ENCODE peak calls at places on chromosomes 5 and 9, in four cellular contexts. S is ovary, P is uterus, N is testis. O is an unnamed sample.

GRCh38 chr5:138230981-138231589 is 18.0 kb upstream of the CDC23 start:
- DNase-seq in S (no peak), P (no peak), N (no peak), O (no peak)

GRCh38 chr9:89791754-89792153 is 186.9 kb downstream of the GADD45G start:
- DNase-seq in S (no peak), P (no peak), N (no peak), O (no peak)

GRCh38 chr9:76996700-76997099 is 22.8 kb upstream of the FOXB2 start:
- DNase-seq in S (no peak), P (peak; percentile 51), N (peak; percentile 70), O (no peak)

GRCh38 chr5:175867587-175868347 is 3.6 kb upstream of the CPLX2 start:
- DNase-seq in S (no peak), P (no peak), N (no peak), O (no peak)

GRCh38 chr9:133457233-133457632 is 2.5 kb upstream of the CACFD1 start:
- DNase-seq in S (no peak), P (no peak), N (no peak), O (no peak)

GRCh38 chr5:307306-307705 is 14.2 kb upstream of the AHRR start:
- DNase-seq in S (no peak), P (no peak), N (peak; percentile 2), O (no peak)

GRCh38 chr5:146813748-146814147 is 64.8 kb downstream of the PPP2R2B start:
- DNase-seq in S (no peak), P (no peak), N (no peak), O (no peak)

GRCh38 chr9:22815246-22815645 is 368.6 kb downstream of the DMRTA1 start:
- DNase-seq in S (no peak), P (no peak), N (no peak), O (no peak)

GRCh38 chr9:96554326-96554725 is 65.3 kb downstream of the CDC14B start:
- DNase-seq in S (no peak), P (no peak), N (no peak), O (no peak)

GRCh38 chr9:113998114-113998513 is 80.0 kb downstream of the AMBP start:
- DNase-seq in S (peak; percentile 11), P (no peak), N (no peak), O (no peak)

GRCh38 chr5:154546719-154547118 is 68.7 kb upstream of the HAND1 start:
- DNase-seq in S (no peak), P (no peak), N (no peak), O (no peak)

GRCh38 chr5:50947892-50948683 is 281.7 kb downstream of the PARP8 start:
- DNase-seq in S (no peak), P (no peak), N (no peak), O (no peak)

GRCh38 chr5:40360685-40361084 is 319.0 kb upstream of the PTGER4 start:
- DNase-seq in S (no peak), P (no peak), N (no peak), O (no peak)

GRCh38 chr5:12413585-12413984 is 509.3 kb upstream of the CTNND2 start:
- DNase-seq in S (no peak), P (no peak), N (no peak), O (no peak)

GRCh38 chr9:137007060-137007815 is 10.9 kb upstream of the CLIC3 start:
- DNase-seq in S (peak; percentile 71), P (no peak), N (peak; percentile 68), O (no peak)

GRCh38 chr5:50595199-50595598 is 71.2 kb upstream of the PARP8 start:
- DNase-seq in S (no peak), P (no peak), N (no peak), O (no peak)

GRCh38 chr5:60820593-60821487 is 23.2 kb downstream of the ELOVL7 start:
- DNase-seq in S (no peak), P (no peak), N (no peak), O (no peak)

GRCh38 chr5:124408738-124409453 is 337.5 kb downstream of the ZNF608 start:
- DNase-seq in S (no peak), P (no peak), N (peak; percentile 22), O (no peak)

GRCh38 chr5:119327018-119327417 is 28.8 kb upstream of the TNFAIP8 start:
- DNase-seq in S (no peak), P (no peak), N (no peak), O (no peak)

GRCh38 chr9:71032779-71033178 is 88.6 kb downstream of the TRPM3 start:
- DNase-seq in S (no peak), P (no peak), N (no peak), O (no peak)

GRCh38 chr5:147140558-147140957 is 94.3 kb upstream of the STK32A start:
- DNase-seq in S (no peak), P (no peak), N (no peak), O (no peak)

GRCh38 chr9:133205996-133206931 is 2.8 kb downstream of the OBP2B start:
- DNase-seq in S (no peak), P (no peak), N (peak; percentile 7), O (no peak)

DNA sequence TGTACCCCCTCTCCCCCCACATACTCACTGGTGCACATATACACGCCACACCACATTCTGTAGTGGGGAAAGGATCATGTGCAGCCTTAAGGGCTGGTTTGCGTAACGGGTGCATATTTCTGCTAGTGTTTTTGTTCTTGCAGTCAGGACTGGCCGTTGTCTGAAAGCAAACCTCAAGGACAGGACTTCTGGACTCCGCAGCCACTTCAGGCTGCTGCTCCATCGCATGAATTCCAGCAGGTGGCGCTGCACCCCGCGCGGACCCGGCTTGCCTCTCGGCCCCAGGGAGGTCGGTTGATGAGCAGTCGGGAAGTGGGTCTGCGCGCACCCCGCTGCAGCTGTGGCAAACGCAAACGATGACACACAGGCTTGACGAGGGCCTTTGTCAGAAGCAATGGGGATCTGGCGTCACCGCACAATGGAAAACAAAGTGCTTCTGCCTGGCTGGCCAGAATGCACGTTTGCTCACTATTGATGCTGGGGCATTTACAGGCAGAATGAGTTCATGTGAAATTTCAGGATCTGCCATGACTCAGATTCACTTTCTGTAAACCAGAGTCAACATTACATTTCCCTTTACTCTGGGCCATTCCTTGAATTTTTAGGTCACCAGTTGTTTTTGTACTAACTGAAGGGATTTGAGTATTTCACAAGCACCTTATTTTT is 36.3 kb upstream of the GLRX start:
- DNase-seq in S (peak; percentile 94), P (peak; percentile 89), N (peak; percentile 92), O (peak; percentile 98)
- H3K27ac ChIP-seq in S (peak overlapping the region; percentile 56), P (peak overlapping the region; percentile 83), N (peak overlapping the region; percentile 88), O (peak overlapping the region; percentile 88)

GRCh38 chr9:128921881-128922763 is 1.3 kb downstream of the PHYHD1 start:
- DNase-seq in S (peak; percentile 84), P (peak; percentile 79), N (peak; percentile 60), O (no peak)
- H3K4me3 ChIP-seq in S (peak overlapping the region; percentile 71), P (peak overlapping the region; percentile 52), N (peak overlapping the region; percentile 63), O (peak overlapping the region; percentile 69)

GRCh38 chr9:128894764-128895163 is 12.8 kb downstream of the LRRC8A start:
- DNase-seq in S (no peak), P (no peak), N (no peak), O (no peak)

GRCh38 chr9:128891354-128892222 is 9.7 kb downstream of the LRRC8A start:
- DNase-seq in S (no peak), P (no peak), N (no peak), O (no peak)

GRCh38 chr9:128895556-128895955 is 13.6 kb downstream of the LRRC8A start:
- DNase-seq in S (no peak), P (no peak), N (no peak), O (no peak)

GRCh38 chr9:128893354-128893753 is 11.4 kb downstream of the LRRC8A start:
- DNase-seq in S (no peak), P (no peak), N (no peak), O (no peak)

GRCh38 chr9:128892223-128892892 is 10.4 kb downstream of the LRRC8A start:
- DNase-seq in S (peak; percentile 93), P (peak; percentile 94), N (peak; percentile 87), O (peak; percentile 96)
- TF ChIP-seq POLR2A in S (no peak), P (peak; percentile 23), N (no peak), O (no peak)

GRCh38 chr5:14668247-14668646 is 3.7 kb downstream of the OTULIN start:
- DNase-seq in S (no peak), P (no peak), N (no peak), O (no peak)
- H3K27ac ChIP-seq in S (no peak overlapping the region), P (no peak overlapping the region), N (no peak overlapping the region), O (no peak overlapping the region)

GRCh38 chr5:33300209-33300742 is 140.5 kb upstream of the TARS1 start:
- DNase-seq in S (no peak), P (no peak), N (no peak), O (no peak)

GRCh38 chr5:33303696-33304095 is 137.1 kb upstream of the TARS1 start:
- DNase-seq in S (no peak), P (no peak), N (no peak), O (no peak)

GRCh38 chr5:33297760-33298216 is 143.0 kb upstream of the TARS1 start:
- DNase-seq in S (no peak), P (no peak), N (peak; percentile 50), O (no peak)

GRCh38 chr5:33305530-33305929 is 135.2 kb upstream of the TARS1 start:
- DNase-seq in S (no peak), P (no peak), N (no peak), O (no peak)

GRCh38 chr5:33299621-33300208 is 141.1 kb upstream of the TARS1 start:
- DNase-seq in S (no peak), P (no peak), N (peak; percentile 28), O (no peak)
- H3K4me3 ChIP-seq in S (no peak overlapping the region), P (no peak overlapping the region), N (no peak overlapping the region), O (no peak overlapping the region)